ENCODE peak calls at places on chromosomes 1 and 21, in eight cellular contexts. One of them, this sample, is unnamed.

GRCh38 chr1:185646202-185646683 is 87.9 kb upstream of the HMCN1 start:
- DNase-seq in SK-N-SH: peak
- DNase-seq in A673: peak
- DNase-seq in neural progenitor cell: peak
- DNase-seq in kidney: no peak
- DNase-seq in HCT116: peak
- DNase-seq in MCF 10A: peak
- DNase-seq in IMR-90: peak
- DNase-seq in this sample: peak

GRCh38 chr1:160578694-160579191 is 553 bp downstream of the CD84 start:
- DNase-seq in SK-N-SH: no peak
- DNase-seq in A673: no peak
- DNase-seq in neural progenitor cell: no peak
- DNase-seq in kidney: no peak
- DNase-seq in HCT116: no peak
- DNase-seq in MCF 10A: no peak
- DNase-seq in IMR-90: no peak
- DNase-seq in this sample: no peak

GRCh38 chr1:117107364-117107763 is 14.2 kb downstream of the TRIM45 start:
- DNase-seq in SK-N-SH: no peak
- DNase-seq in A673: no peak
- DNase-seq in neural progenitor cell: no peak
- DNase-seq in kidney: no peak
- DNase-seq in HCT116: no peak
- DNase-seq in MCF 10A: no peak
- DNase-seq in IMR-90: no peak
- DNase-seq in this sample: no peak

GRCh38 chr1:116544588-116545358 is 26.1 kb downstream of the CD58 start:
- DNase-seq in SK-N-SH: no peak
- DNase-seq in A673: no peak
- DNase-seq in neural progenitor cell: no peak
- DNase-seq in kidney: no peak
- DNase-seq in HCT116: no peak
- DNase-seq in MCF 10A: no peak
- DNase-seq in IMR-90: no peak
- DNase-seq in this sample: no peak

GRCh38 chr1:81834921-81835698 is 34.4 kb downstream of the ADGRL2 start:
- DNase-seq in SK-N-SH: no peak
- DNase-seq in A673: no peak
- DNase-seq in neural progenitor cell: peak
- DNase-seq in kidney: no peak
- DNase-seq in HCT116: no peak
- DNase-seq in MCF 10A: no peak
- DNase-seq in IMR-90: peak
- DNase-seq in this sample: no peak

GRCh38 chr1:159944623-159945455 is 574 bp downstream of the IGSF9 start:
- DNase-seq in SK-N-SH: peak
- DNase-seq in A673: no peak
- DNase-seq in neural progenitor cell: no peak
- DNase-seq in kidney: no peak
- DNase-seq in HCT116: no peak
- DNase-seq in MCF 10A: no peak
- DNase-seq in IMR-90: no peak
- DNase-seq in this sample: peak

GRCh38 chr21:25457411-25457810 is 149.9 kb downstream of the MRPL39 start:
- DNase-seq in SK-N-SH: no peak
- DNase-seq in A673: peak
- DNase-seq in neural progenitor cell: no peak
- DNase-seq in kidney: no peak
- DNase-seq in HCT116: no peak
- DNase-seq in MCF 10A: peak
- DNase-seq in IMR-90: peak
- DNase-seq in this sample: no peak

GRCh38 chr1:164823486-164824279 is 264.7 kb downstream of the PBX1 start:
- DNase-seq in SK-N-SH: no peak
- DNase-seq in A673: no peak
- DNase-seq in neural progenitor cell: peak
- DNase-seq in kidney: no peak
- DNase-seq in HCT116: no peak
- DNase-seq in MCF 10A: no peak
- DNase-seq in IMR-90: peak
- DNase-seq in this sample: no peak

GRCh38 chr1:63960326-63960725 is 186.5 kb downstream of the ROR1 start:
- DNase-seq in SK-N-SH: no peak
- DNase-seq in A673: no peak
- DNase-seq in neural progenitor cell: no peak
- DNase-seq in kidney: no peak
- DNase-seq in HCT116: no peak
- DNase-seq in MCF 10A: peak
- DNase-seq in IMR-90: peak
- DNase-seq in this sample: no peak

GRCh38 chr1:172363852-172364251 is 56.6 kb upstream of the C1orf105 start:
- DNase-seq in SK-N-SH: no peak
- DNase-seq in A673: no peak
- DNase-seq in neural progenitor cell: no peak
- DNase-seq in kidney: no peak
- DNase-seq in HCT116: no peak
- DNase-seq in MCF 10A: no peak
- DNase-seq in IMR-90: no peak
- DNase-seq in this sample: no peak

GRCh38 chr1:66563094-66563800 is 29.3 kb downstream of the SGIP1 start:
- DNase-seq in SK-N-SH: no peak
- DNase-seq in A673: no peak
- DNase-seq in neural progenitor cell: no peak
- DNase-seq in kidney: no peak
- DNase-seq in HCT116: peak
- DNase-seq in MCF 10A: peak
- DNase-seq in IMR-90: peak
- DNase-seq in this sample: peak

GRCh38 chr21:20167059-20167458 is 831.1 kb upstream of the NCAM2 start:
- DNase-seq in SK-N-SH: no peak
- DNase-seq in A673: no peak
- DNase-seq in neural progenitor cell: no peak
- DNase-seq in kidney: no peak
- DNase-seq in HCT116: no peak
- DNase-seq in MCF 10A: no peak
- DNase-seq in IMR-90: no peak
- DNase-seq in this sample: no peak

GRCh38 chr21:38156200-38156599 is 100.6 kb upstream of the KCNJ15 start:
- DNase-seq in SK-N-SH: no peak
- DNase-seq in A673: no peak
- DNase-seq in neural progenitor cell: no peak
- DNase-seq in kidney: no peak
- DNase-seq in HCT116: no peak
- DNase-seq in MCF 10A: no peak
- DNase-seq in IMR-90: no peak
- DNase-seq in this sample: no peak

GRCh38 chr1:83882906-83883305 is 116.0 kb downstream of the TTLL7 start:
- DNase-seq in SK-N-SH: no peak
- DNase-seq in A673: peak
- DNase-seq in neural progenitor cell: peak
- DNase-seq in kidney: no peak
- DNase-seq in HCT116: peak
- DNase-seq in MCF 10A: peak
- DNase-seq in IMR-90: peak
- DNase-seq in this sample: peak

GRCh38 chr1:221035680-221036153 is 156.5 kb downstream of the HLX start:
- DNase-seq in SK-N-SH: no peak
- DNase-seq in A673: peak
- DNase-seq in neural progenitor cell: no peak
- DNase-seq in kidney: no peak
- DNase-seq in HCT116: no peak
- DNase-seq in MCF 10A: peak
- DNase-seq in IMR-90: peak
- DNase-seq in this sample: no peak

GRCh38 chr1:11657654-11658053 is 3.0 kb downstream of the FBXO44 start:
- DNase-seq in SK-N-SH: no peak
- DNase-seq in A673: no peak
- DNase-seq in neural progenitor cell: no peak
- DNase-seq in kidney: no peak
- DNase-seq in HCT116: no peak
- DNase-seq in MCF 10A: no peak
- DNase-seq in IMR-90: no peak
- DNase-seq in this sample: no peak

DNA sequence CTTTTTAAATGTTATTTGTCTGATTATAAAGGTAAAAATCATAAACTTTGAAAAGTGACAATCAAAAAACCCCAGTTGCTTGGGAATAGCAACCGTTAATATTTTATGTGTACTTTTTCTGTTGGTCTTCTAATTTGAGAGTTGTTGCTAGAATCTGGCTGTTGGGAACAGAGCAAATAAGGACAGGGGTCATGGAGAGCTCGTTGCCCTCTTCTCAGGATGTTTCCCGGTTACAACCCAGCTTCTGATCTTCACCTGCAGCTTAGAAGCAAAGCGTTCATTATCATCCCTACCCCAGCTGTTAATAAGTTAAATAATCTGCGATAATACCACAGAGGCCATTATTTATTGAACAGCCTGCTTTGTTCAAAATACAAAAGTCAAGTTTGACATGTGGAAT is 22.1 kb upstream of the NFASC start:
- DNase-seq in SK-N-SH: no peak
- DNase-seq in A673: no peak
- DNase-seq in neural progenitor cell: no peak
- DNase-seq in kidney: no peak
- DNase-seq in HCT116: no peak
- DNase-seq in MCF 10A: no peak
- DNase-seq in IMR-90: no peak
- DNase-seq in this sample: no peak
- TF ChIP-seq CTCF in SK-N-SH: no peak
- TF ChIP-seq CTCF in A673: no peak
- TF ChIP-seq CTCF in neural progenitor cell: no peak
- TF ChIP-seq CTCF in kidney: no peak
- TF ChIP-seq CTCF in HCT116: no peak
- TF ChIP-seq CTCF in MCF 10A: no peak
- TF ChIP-seq CTCF in IMR-90: no peak
- TF ChIP-seq CTCF in this sample: no peak

GRCh38 chr1:162873671-162874666 is 13.0 kb upstream of the CCDC190 start:
- DNase-seq in SK-N-SH: no peak
- DNase-seq in A673: no peak
- DNase-seq in neural progenitor cell: no peak
- DNase-seq in kidney: no peak
- DNase-seq in HCT116: no peak
- DNase-seq in MCF 10A: peak
- DNase-seq in IMR-90: peak
- DNase-seq in this sample: no peak
- TF ChIP-seq CTCF in SK-N-SH: peak
- TF ChIP-seq CTCF in A673: no peak
- TF ChIP-seq CTCF in neural progenitor cell: peak
- TF ChIP-seq CTCF in kidney: no peak
- TF ChIP-seq CTCF in HCT116: no peak
- TF ChIP-seq CTCF in MCF 10A: no peak
- TF ChIP-seq CTCF in IMR-90: peak
- TF ChIP-seq CTCF in this sample: peak

GRCh38 chr1:39922139-39922757 is 20.5 kb upstream of the MYCL start:
- DNase-seq in SK-N-SH: no peak
- DNase-seq in A673: no peak
- DNase-seq in neural progenitor cell: peak
- DNase-seq in kidney: no peak
- DNase-seq in HCT116: no peak
- DNase-seq in MCF 10A: no peak
- DNase-seq in IMR-90: no peak
- DNase-seq in this sample: peak

GRCh38 chr1:39915499-39916129 is 13.9 kb upstream of the MYCL start:
- DNase-seq in SK-N-SH: no peak
- DNase-seq in A673: no peak
- DNase-seq in neural progenitor cell: no peak
- DNase-seq in kidney: no peak
- DNase-seq in HCT116: no peak
- DNase-seq in MCF 10A: no peak
- DNase-seq in IMR-90: no peak
- DNase-seq in this sample: no peak

GRCh38 chr1:39919545-39919944 is 17.8 kb upstream of the MYCL start:
- DNase-seq in SK-N-SH: peak
- DNase-seq in A673: peak
- DNase-seq in neural progenitor cell: peak
- DNase-seq in kidney: no peak
- DNase-seq in HCT116: peak
- DNase-seq in MCF 10A: peak
- DNase-seq in IMR-90: peak
- DNase-seq in this sample: peak

DNA sequence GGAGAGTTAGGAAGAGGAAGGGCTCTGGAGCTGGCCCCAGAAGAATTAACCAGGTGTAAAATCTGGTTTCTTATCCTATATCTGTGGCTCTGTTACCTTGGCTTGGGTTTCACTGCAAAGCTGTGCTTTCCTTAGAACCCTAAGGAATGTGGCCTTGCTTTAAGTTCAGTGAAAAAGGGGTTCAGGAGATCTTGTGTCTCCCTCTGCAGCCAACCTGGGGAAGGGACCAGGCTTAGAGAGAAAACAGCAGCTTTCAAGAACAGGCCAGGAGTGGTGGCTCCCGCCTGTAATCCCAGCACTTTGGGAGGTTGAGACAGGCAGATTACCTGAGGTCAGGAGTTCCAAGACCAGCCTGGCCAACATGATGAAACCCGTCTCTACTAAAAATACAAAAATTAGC is 16.1 kb upstream of the MYCL start:
- DNase-seq in SK-N-SH: no peak
- DNase-seq in A673: no peak
- DNase-seq in neural progenitor cell: peak
- DNase-seq in kidney: no peak
- DNase-seq in HCT116: no peak
- DNase-seq in MCF 10A: no peak
- DNase-seq in IMR-90: no peak
- DNase-seq in this sample: no peak
- TF ChIP-seq CTCF in SK-N-SH: no peak
- TF ChIP-seq CTCF in A673: no peak
- TF ChIP-seq CTCF in neural progenitor cell: peak
- TF ChIP-seq CTCF in kidney: no peak
- TF ChIP-seq CTCF in HCT116: no peak
- TF ChIP-seq CTCF in MCF 10A: no peak
- TF ChIP-seq CTCF in IMR-90: no peak
- TF ChIP-seq CTCF in this sample: peak

GRCh38 chr1:155050560-155051341 is at the start of gene ADAM15:
- DNase-seq in SK-N-SH: peak
- DNase-seq in A673: peak
- DNase-seq in neural progenitor cell: peak
- DNase-seq in kidney: peak
- DNase-seq in HCT116: peak
- DNase-seq in MCF 10A: peak
- DNase-seq in IMR-90: peak
- DNase-seq in this sample: peak

GRCh38 chr1:155053531-155054105 is 2.5 kb downstream of the ADAM15 start:
- DNase-seq in SK-N-SH: no peak
- DNase-seq in A673: no peak
- DNase-seq in neural progenitor cell: no peak
- DNase-seq in kidney: peak
- DNase-seq in HCT116: no peak
- DNase-seq in MCF 10A: no peak
- DNase-seq in IMR-90: no peak
- DNase-seq in this sample: no peak

GRCh38 chr1:155051342-155051776 is 243 bp downstream of the ADAM15 start:
- DNase-seq in SK-N-SH: no peak
- DNase-seq in A673: no peak
- DNase-seq in neural progenitor cell: no peak
- DNase-seq in kidney: no peak
- DNase-seq in HCT116: no peak
- DNase-seq in MCF 10A: peak
- DNase-seq in IMR-90: no peak
- DNase-seq in this sample: no peak

GRCh38 chr1:155051777-155052398 is 772 bp downstream of the ADAM15 start:
- DNase-seq in SK-N-SH: peak
- DNase-seq in A673: peak
- DNase-seq in neural progenitor cell: peak
- DNase-seq in kidney: peak
- DNase-seq in HCT116: no peak
- DNase-seq in MCF 10A: peak
- DNase-seq in IMR-90: peak
- DNase-seq in this sample: peak

GRCh38 chr1:155052412-155053400 is 1.6 kb downstream of the ADAM15 start:
- DNase-seq in SK-N-SH: peak
- DNase-seq in A673: no peak
- DNase-seq in neural progenitor cell: peak
- DNase-seq in kidney: peak
- DNase-seq in HCT116: no peak
- DNase-seq in MCF 10A: peak
- DNase-seq in IMR-90: no peak
- DNase-seq in this sample: peak
- TF ChIP-seq CTCF in SK-N-SH: peak
- TF ChIP-seq CTCF in A673: peak
- TF ChIP-seq CTCF in neural progenitor cell: peak
- TF ChIP-seq CTCF in kidney: no peak
- TF ChIP-seq CTCF in HCT116: no peak
- TF ChIP-seq CTCF in MCF 10A: peak
- TF ChIP-seq CTCF in IMR-90: peak
- TF ChIP-seq CTCF in this sample: peak

This sample was measured in endodermal cell.